ENCODE peak calls at places on chromosomes 11 and 22, in ten cellular contexts. E is AG09309; X is CD4-positive, alpha-beta memory T cell; H is adrenal gland; O is fibroblast of mammary gland; B is CD8-positive, alpha-beta T cell; N is fibroblast of the aortic adventitia; W is skeletal muscle cell; Z is BE2C; D is tibial artery. A is an unnamed sample.

GRCh38 chr11:27293500-27294417 is 69.3 kb downstream of the CCDC34 start:
- DNase-seq in E (peak), X (no peak), H (no peak), O (peak), B (no peak), N (peak), W (no peak), Z (no peak), D (no peak), A (no peak)

GRCh38 chr22:35589071-35589735 is 27.9 kb downstream of the MB start:
- DNase-seq in E (peak), X (no peak), H (peak), O (peak), B (no peak), N (peak), W (peak), Z (peak), D (no peak), A (peak)

GRCh38 chr11:74686792-74687191 is 44.4 kb downstream of the CHRDL2 start:
- DNase-seq in E (peak), X (no peak), H (no peak), O (peak), B (no peak), N (peak), W (no peak), Z (peak), D (no peak), A (peak)

GRCh38 chr22:29600846-29601245 is 2.6 kb upstream of the NF2 start:
- DNase-seq in E (no peak), X (no peak), H (no peak), O (no peak), B (no peak), N (no peak), W (no peak), Z (no peak), D (no peak), A (no peak)

GRCh38 chr11:35914824-35915223 is 29.0 kb upstream of the LDLRAD3 start:
- DNase-seq in E (no peak), X (no peak), H (no peak), O (no peak), B (no peak), N (no peak), W (no peak), Z (no peak), D (no peak), A (no peak)

GRCh38 chr11:116207349-116207748 is 565.4 kb downstream of the BUD13 start:
- DNase-seq in E (no peak), X (no peak), H (no peak), O (no peak), B (no peak), N (no peak), W (no peak), Z (peak), D (peak), A (no peak)

GRCh38 chr11:121452609-121453150 is at the start of gene SORL1-AS1:
- DNase-seq in E (no peak), X (peak), H (no peak), O (no peak), B (no peak), N (no peak), W (no peak), Z (no peak), D (no peak), A (no peak)

GRCh38 chr11:34643846-34644245 is 23.0 kb downstream of the EHF start:
- DNase-seq in E (no peak), X (no peak), H (no peak), O (no peak), B (no peak), N (no peak), W (no peak), Z (no peak), D (no peak), A (no peak)

GRCh38 chr11:3129591-3130268 is 35.4 kb downstream of the OSBPL5 start:
- DNase-seq in E (no peak), X (no peak), H (no peak), O (no peak), B (no peak), N (no peak), W (no peak), Z (peak), D (peak), A (no peak)

GRCh38 chr11:72577271-72577681 is 96.9 kb downstream of the PDE2A start:
- DNase-seq in E (no peak), X (no peak), H (peak), O (no peak), B (no peak), N (no peak), W (no peak), Z (peak), D (peak), A (no peak)

GRCh38 chr11:60917267-60917666 is 3.3 kb downstream of the TMEM109 start:
- DNase-seq in E (no peak), X (no peak), H (no peak), O (no peak), B (no peak), N (no peak), W (no peak), Z (no peak), D (no peak), A (no peak)

GRCh38 chr22:28799834-28800307 is 498 bp downstream of the XBP1 start:
- DNase-seq in E (peak), X (no peak), H (peak), O (peak), B (no peak), N (peak), W (peak), Z (peak), D (peak), A (peak)

GRCh38 chr11:47961383-47961782 is 19.0 kb upstream of the PTPRJ start:
- DNase-seq in E (no peak), X (no peak), H (no peak), O (no peak), B (no peak), N (no peak), W (no peak), Z (no peak), D (no peak), A (no peak)

GRCh38 chr11:115941481-115941993 is 437.3 kb upstream of the CADM1 start:
- DNase-seq in E (peak), X (no peak), H (peak), O (peak), B (no peak), N (no peak), W (peak), Z (no peak), D (peak), A (no peak)

GRCh38 chr11:105447936-105448702 is 161.8 kb upstream of the GRIA4 start:
- DNase-seq in E (no peak), X (no peak), H (no peak), O (no peak), B (no peak), N (no peak), W (no peak), Z (no peak), D (no peak), A (no peak)

GRCh38 chr11:62708423-62709261 is 1.2 kb downstream of the GNG3 start:
- DNase-seq in E (no peak), X (no peak), H (peak), O (no peak), B (peak), N (no peak), W (no peak), Z (no peak), D (peak), A (peak)

GRCh38 chr11:130911306-130911705 is 5.0 kb downstream of the SNX19 start:
- DNase-seq in E (no peak), X (no peak), H (no peak), O (no peak), B (no peak), N (no peak), W (no peak), Z (no peak), D (no peak), A (no peak)

GRCh38 chr22:48705159-48705916 is 1122.3 kb downstream of the BRD1 start:
- DNase-seq in E (no peak), X (no peak), H (no peak), O (no peak), B (no peak), N (no peak), W (no peak), Z (no peak), D (peak), A (no peak)

GRCh38 chr11:115391598-115391997 is 112.6 kb downstream of the CADM1 start:
- DNase-seq in E (no peak), X (no peak), H (no peak), O (no peak), B (no peak), N (no peak), W (no peak), Z (peak), D (no peak), A (no peak)

GRCh38 chr22:17138451-17139042 is 17.4 kb upstream of the TMEM121B start:
- DNase-seq in E (no peak), X (no peak), H (no peak), O (no peak), B (no peak), N (no peak), W (no peak), Z (no peak), D (peak), A (no peak)

GRCh38 chr11:61551630-61552029 is 29.2 kb downstream of the SYT7 start:
- DNase-seq in E (peak), X (no peak), H (peak), O (peak), B (no peak), N (peak), W (no peak), Z (no peak), D (no peak), A (peak)

GRCh38 chr11:30023037-30023436 is 6.2 kb upstream of the KCNA4 start:
- DNase-seq in E (no peak), X (no peak), H (no peak), O (no peak), B (no peak), N (no peak), W (no peak), Z (no peak), D (no peak), A (no peak)

GRCh38 chr22:20090730-20091240 is 10.7 kb downstream of the DGCR8 start:
- DNase-seq in E (no peak), X (no peak), H (no peak), O (no peak), B (no peak), N (no peak), W (no peak), Z (no peak), D (peak), A (no peak)

GRCh38 chr22:46421272-46421671 is 85.8 kb downstream of the TRMU start:
- DNase-seq in E (no peak), X (peak), H (no peak), O (no peak), B (peak), N (no peak), W (no peak), Z (no peak), D (no peak), A (no peak)

GRCh38 chr11:61912530-61912898 is 4.9 kb downstream of the RAB3IL1 start:
- DNase-seq in E (no peak), X (no peak), H (peak), O (no peak), B (no peak), N (no peak), W (no peak), Z (no peak), D (peak), A (no peak)

GRCh38 chr22:46737105-46737975 is 712 bp downstream of the CERK start:
- DNase-seq in E (no peak), X (peak), H (no peak), O (peak), B (peak), N (peak), W (no peak), Z (peak), D (no peak), A (no peak)

GRCh38 chr11:5809122-5809519 is 397 bp downstream of the OR52N2 start:
- DNase-seq in E (no peak), X (peak), H (no peak), O (peak), B (no peak), N (no peak), W (no peak), Z (no peak), D (no peak), A (peak)

GRCh38 chr11:62556102-62556871 is 9.7 kb upstream of the AHNAK start:
- DNase-seq in E (peak), X (peak), H (peak), O (peak), B (peak), N (peak), W (peak), Z (peak), D (peak), A (peak)

GRCh38 chr11:45102810-45103621 is 43.4 kb upstream of the PRDM11 start:
- DNase-seq in E (peak), X (peak), H (peak), O (peak), B (peak), N (peak), W (peak), Z (peak), D (no peak), A (peak)
- H3K4me3 ChIP-seq in E (no peak), X (no peak), H (no peak), O (peak), B (no peak), N (no peak), W (no peak), Z (no peak), D (no peak), A (no peak)

DNA sequence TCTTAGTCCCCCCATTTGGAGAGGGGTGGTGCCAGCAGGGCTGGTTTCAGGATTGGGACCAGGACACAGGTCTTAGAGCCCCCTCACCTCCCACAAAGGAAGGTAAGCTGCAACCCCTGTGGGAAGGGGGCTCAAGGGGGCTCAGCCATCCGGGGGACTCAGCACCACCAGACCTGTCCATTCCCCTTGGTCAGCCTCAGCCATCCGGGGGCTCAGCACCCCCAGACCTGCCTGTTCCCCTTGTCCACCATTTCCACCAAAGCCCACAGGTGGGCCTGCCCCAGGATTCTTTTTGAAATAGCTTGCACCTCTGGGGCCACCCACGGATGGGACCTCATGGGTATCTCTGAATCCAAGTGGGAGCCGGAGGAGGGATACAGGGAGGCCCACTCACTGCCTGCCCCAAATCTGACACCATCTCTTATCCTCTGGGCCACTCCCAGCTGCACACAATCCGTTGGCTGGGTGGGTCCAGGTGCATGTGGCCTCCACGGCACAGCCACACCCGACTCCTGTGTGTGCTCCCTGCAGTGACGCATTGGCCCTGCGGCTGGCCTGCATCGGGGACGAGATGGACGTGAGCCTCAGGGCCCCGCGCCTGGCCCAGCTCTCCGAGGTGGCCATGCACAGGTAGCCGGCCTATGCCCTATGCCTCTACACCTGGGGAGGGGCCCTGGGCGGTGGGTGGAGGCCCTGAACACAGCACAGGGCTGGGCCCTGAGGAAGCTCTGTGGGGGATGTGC is 15.9 kb downstream of the MCAT start:
- DNase-seq in E (no peak), X (no peak), H (no peak), O (no peak), B (no peak), N (no peak), W (no peak), Z (no peak), D (no peak), A (no peak)
- H3K4me3 ChIP-seq in E (no peak), X (no peak), H (no peak), O (no peak), B (no peak), N (no peak), W (no peak), Z (no peak), D (no peak), A (no peak)

DNA sequence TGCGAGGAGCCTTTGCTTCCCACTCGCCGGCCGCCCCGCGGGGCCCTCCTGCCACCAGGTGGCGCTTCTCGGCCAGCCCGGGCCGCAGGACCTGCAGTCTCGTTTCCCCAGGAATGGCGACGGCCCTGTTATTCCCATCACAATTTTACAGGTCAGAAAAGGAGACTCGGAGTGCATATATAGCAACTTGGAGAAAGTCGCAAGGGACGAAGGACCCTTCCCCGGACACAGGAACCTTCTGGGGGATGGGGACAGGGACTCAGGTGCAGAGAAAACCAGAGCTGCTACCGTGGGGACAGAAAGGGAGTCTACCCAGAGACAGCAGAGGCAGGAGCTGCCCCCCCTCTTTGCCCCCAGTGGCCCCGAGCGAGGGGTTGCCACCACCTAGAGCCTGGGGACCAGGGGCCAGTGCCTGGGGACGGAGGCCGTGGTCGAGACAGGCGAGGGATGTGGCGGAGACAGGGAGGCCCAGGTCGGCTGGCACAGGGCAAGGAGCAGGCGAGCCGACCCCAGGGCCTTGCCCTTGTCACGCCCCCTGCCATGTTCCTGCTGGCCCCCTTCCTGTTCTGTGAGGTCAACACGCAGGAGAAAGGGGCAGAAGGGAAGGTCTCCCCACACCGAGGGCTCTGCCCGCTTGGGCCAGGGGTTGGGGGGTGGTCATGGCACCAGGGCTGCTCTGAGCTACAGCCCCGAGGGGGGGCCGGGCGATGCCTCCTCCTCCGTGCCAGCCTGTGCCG is 3.5 kb upstream of the KRTAP5-6 start:
- DNase-seq in E (no peak), X (peak), H (peak), O (peak), B (peak), N (peak), W (peak), Z (peak), D (peak), A (peak)
- H3K4me3 ChIP-seq in E (no peak), X (peak), H (peak), O (no peak), B (peak), N (peak), W (peak), Z (peak), D (no peak), A (peak)

DNA sequence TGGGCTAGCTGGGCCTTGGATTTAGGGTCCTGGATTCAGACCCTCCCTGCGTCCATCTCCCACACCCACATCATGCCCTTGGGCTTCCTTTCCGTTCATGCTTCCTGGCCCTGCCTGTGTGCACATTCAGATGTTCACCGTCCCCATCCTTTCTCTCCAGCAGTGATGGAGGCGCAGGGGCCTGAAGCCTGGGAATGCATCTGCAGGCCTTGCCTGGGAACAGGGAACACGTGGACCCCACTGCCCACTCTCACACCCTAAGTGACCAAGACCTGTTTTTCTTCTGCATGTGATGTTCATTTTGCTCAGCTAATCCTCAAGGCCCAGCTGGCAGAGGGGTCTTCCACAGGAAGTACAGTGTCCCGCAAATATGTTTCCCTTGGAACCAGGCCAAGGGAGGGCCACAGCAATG is 91.6 kb upstream of the PARVA start:
- DNase-seq in E (no peak), X (no peak), H (no peak), O (no peak), B (no peak), N (no peak), W (no peak), Z (no peak), D (no peak), A (no peak)
- H3K4me3 ChIP-seq in E (no peak), X (no peak), H (no peak), O (no peak), B (no peak), N (no peak), W (no peak), Z (no peak), D (no peak), A (no peak)

GRCh38 chr11:77561257-77561656 is 28.5 kb upstream of the AQP11 start:
- DNase-seq in E (no peak), X (no peak), H (no peak), O (no peak), B (no peak), N (no peak), W (no peak), Z (no peak), D (no peak), A (no peak)

GRCh38 chr11:77557553-77557952 is 32.2 kb upstream of the AQP11 start:
- DNase-seq in E (no peak), X (no peak), H (no peak), O (peak), B (no peak), N (no peak), W (no peak), Z (peak), D (no peak), A (peak)

GRCh38 chr11:77558380-77558779 is 31.4 kb upstream of the AQP11 start:
- DNase-seq in E (no peak), X (no peak), H (no peak), O (no peak), B (no peak), N (no peak), W (no peak), Z (no peak), D (no peak), A (no peak)

GRCh38 chr11:77559686-77560425 is 29.9 kb upstream of the AQP11 start:
- DNase-seq in E (peak), X (no peak), H (peak), O (peak), B (no peak), N (peak), W (peak), Z (no peak), D (no peak), A (peak)

DNA sequence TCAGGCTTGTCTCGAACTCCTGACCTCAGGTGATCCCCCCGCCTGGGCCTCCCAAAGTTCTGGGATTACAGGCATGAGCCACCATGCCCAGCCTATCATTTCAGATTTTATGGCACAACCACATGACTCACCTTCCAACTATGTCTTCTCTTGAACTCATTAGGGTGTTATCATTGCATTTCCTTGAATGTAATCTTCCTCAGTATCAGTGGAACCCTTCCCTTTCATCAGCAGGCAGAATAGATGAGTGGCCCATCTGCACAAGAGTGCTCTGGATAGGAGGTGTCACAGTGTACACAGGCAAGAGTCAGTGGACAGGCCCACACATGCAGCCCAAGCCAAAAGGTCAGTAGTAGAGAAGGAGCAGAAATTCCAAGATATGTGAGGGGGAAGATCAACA is 29.1 kb upstream of the AQP11 start:
- DNase-seq in E (no peak), X (no peak), H (no peak), O (peak), B (no peak), N (peak), W (no peak), Z (no peak), D (no peak), A (peak)
- H3K4me3 ChIP-seq in E (no peak), X (no peak), H (no peak), O (no peak), B (no peak), N (no peak), W (no peak), Z (no peak), D (no peak), A (no peak)